ENCODE peak calls at places on chromosomes 4 and X, in six cellular contexts. H is endothelial cell of umbilical vein, K is pancreas, W is A549, S is heart right ventricle, E is colonic mucosa. P is an unnamed sample. For H3K4me1, the result is how much of the 10 kb centered on the place peaks cover.

GRCh38 chrX:139831689-139832456 is 101.0 kb downstream of the ATP11C start:
- DNase-seq in S (peak), W (no peak), H (peak), E (peak), K (no peak), P (no peak)

GRCh38 chr4:26510334-26510705 is 20.0 kb upstream of the CCKAR start:
- DNase-seq in H (no peak), S (no peak), W (no peak), K (no peak), E (no peak), P (no peak)

GRCh38 chrX:350534-351321 is 32.1 kb upstream of the GTPBP6 start:
- DNase-seq in S (no peak), H (no peak), K (no peak), W (no peak), E (no peak), P (peak)

GRCh38 chr4:166165829-166166420 is 292.9 kb downstream of the TLL1 start:
- DNase-seq in W (peak), E (peak), H (peak), S (peak), K (no peak), P (no peak)

GRCh38 chr4:184506527-184507121 is 32.3 kb upstream of the IRF2 start:
- DNase-seq in W (peak), H (no peak), K (no peak), E (no peak), S (no peak), P (no peak)

GRCh38 chr4:37928896-37929537 is 31.2 kb upstream of the PTTG2 start:
- DNase-seq in S (no peak), H (no peak), W (no peak), E (no peak), K (no peak), P (no peak)

GRCh38 chr4:108730579-108730978 is 32.3 kb downstream of the ETNPPL start:
- DNase-seq in H (no peak), S (no peak), W (no peak), E (no peak), K (no peak), P (no peak)

GRCh38 chrX:112851806-112852205 is 11.2 kb upstream of the AMOT start:
- DNase-seq in H (no peak), S (peak), E (no peak), K (no peak), W (no peak), P (no peak)

GRCh38 chrX:23398570-23398969 is 63.9 kb downstream of the PTCHD1 start:
- DNase-seq in S (no peak), W (no peak), K (no peak), H (no peak), E (no peak), P (no peak)

GRCh38 chrX:47080915-47081236 is 2.6 kb downstream of the RGN start:
- DNase-seq in W (no peak), E (no peak), K (no peak), H (no peak), S (no peak), P (no peak)

GRCh38 chrX:152418025-152418424 is 33.1 kb downstream of the GABRA3 start:
- DNase-seq in H (no peak), E (no peak), W (no peak), K (no peak), S (no peak), P (no peak)

GRCh38 chr4:8373270-8373972 is 67.1 kb downstream of the ACOX3 start:
- DNase-seq in S (no peak), W (no peak), H (no peak), K (no peak), E (no peak), P (no peak)

GRCh38 chr4:129546531-129546930 is 450.6 kb downstream of the C4orf33 start:
- DNase-seq in S (no peak), K (no peak), H (no peak), W (no peak), E (no peak), P (no peak)

GRCh38 chr4:38677466-38677865 is 13.5 kb downstream of the KLF3 start:
- DNase-seq in H (no peak), E (no peak), K (no peak), S (no peak), W (no peak), P (no peak)

GRCh38 chr4:6772223-6772928 is 10.2 kb upstream of the KIAA0232 start:
- DNase-seq in W (no peak), H (no peak), S (no peak), K (no peak), E (peak), P (no peak)

GRCh38 chr4:2792396-2792710 is 532 bp upstream of the SH3BP2 start:
- DNase-seq in K (no peak), E (no peak), S (no peak), W (no peak), H (no peak), P (no peak)
- H3K4me1 ChIP-seq in K (under half), E (under half), S (half or more), W (under half), H (under half), P (half or more)

GRCh38 chrX:48749182-48749581 is 12.4 kb upstream of the GLOD5 start:
- DNase-seq in E (no peak), W (no peak), S (no peak), K (no peak), H (no peak), P (no peak)

GRCh38 chrX:48752498-48752897 is 9.0 kb upstream of the GLOD5 start:
- DNase-seq in S (no peak), H (no peak), W (no peak), E (no peak), K (no peak), P (no peak)

GRCh38 chrX:48754124-48754667 is 7.4 kb upstream of the GLOD5 start:
- DNase-seq in H (no peak), S (no peak), E (no peak), K (no peak), W (no peak), P (no peak)

GRCh38 chrX:48751343-48751742 is 10.2 kb upstream of the GLOD5 start:
- DNase-seq in E (no peak), H (no peak), W (no peak), S (no peak), K (no peak), P (no peak)

DNA sequence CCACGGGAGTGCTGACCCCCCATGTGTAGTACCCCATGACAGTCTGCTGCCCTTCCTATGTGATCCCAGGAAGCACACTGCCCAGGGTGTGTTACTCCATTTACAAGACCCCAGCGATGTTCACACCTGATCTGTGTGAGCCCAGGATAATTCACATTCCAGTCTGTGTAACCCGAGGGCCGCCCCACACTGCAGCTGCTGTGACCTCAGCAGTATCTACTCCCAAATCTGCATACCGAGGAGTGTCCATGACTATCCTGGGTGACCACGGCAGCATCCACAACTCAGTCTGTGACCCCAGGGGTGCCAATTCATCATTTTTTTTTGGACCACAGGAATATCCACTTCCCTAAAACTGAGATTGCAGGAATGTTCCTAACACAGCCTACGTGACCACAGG is 7.8 kb upstream of the GLOD5 start:
- DNase-seq in K (no peak), S (no peak), E (no peak), H (no peak), W (no peak), P (no peak)
- H3K4me3 ChIP-seq in K (no peak), S (no peak), E (no peak), H (no peak), W (no peak), P (no peak)

GRCh38 chr4:21790437-21791029 is 158.0 kb downstream of the KCNIP4 start:
- DNase-seq in H (peak), S (no peak), W (no peak), K (no peak), E (no peak), P (no peak)
- TF ChIP-seq CTCF in H (peak), S (peak), W (peak), K (peak), E (peak), P (peak)

DNA sequence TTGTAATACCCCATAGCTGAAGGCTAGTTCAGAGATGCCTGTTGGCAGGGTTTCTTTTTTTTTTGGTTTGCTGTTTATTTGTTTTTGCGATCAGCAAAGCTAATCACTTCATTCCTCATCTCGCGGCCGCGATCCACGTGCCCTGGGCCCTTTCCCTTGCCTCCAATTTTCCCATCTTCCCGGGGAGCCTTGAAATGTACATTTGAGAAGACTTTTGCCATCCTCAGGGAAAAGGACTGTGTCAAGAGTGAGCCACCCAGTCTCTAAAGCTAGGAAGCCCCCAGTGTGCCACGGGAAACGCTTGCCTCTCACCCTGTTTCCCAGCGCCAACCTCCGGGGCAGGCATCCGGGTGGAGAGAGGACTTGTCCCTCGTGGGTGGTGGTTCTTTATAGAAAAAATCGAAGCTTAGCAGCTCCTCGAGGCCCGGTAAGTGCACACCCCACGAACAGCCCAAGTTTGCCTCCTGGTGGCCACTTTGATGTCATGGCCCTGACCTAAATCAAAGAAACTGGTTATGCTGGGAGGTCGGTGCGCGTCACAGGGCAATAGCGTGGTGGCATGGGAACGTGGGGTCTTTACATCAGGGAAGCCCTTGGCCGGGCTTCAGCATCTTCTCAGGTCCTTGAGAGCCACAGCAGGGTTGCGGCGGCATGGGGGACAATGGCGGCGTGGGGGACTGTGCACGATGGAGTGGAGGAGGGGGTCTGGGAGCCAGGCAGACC is 42.0 kb downstream of the MAP7D3 start:
- DNase-seq in H (peak), K (peak), W (peak), E (peak), S (peak), P (peak)
- H3K4me1 ChIP-seq in H (under half), K (under half), W (under half), E (under half), S (under half), P (half or more)

P was measured in left ventricle myocardium inferior.